ENCODE peak calls at places on chromosomes 12 and 14, in nine cellular contexts. Z, T, G, W, A, J, V, E and D are unnamed samples.
A peak's percentile ranks its signal among the peaks of the same experiment; 100 is the strongest.

GRCh38 chr12:99232324-99232723 is 415.2 kb upstream of the GARIN6 start:
- DNase-seq in Z (peak; percentile 41), T (no peak), G (no peak), W (no peak), A (no peak), J (no peak), V (no peak), E (no peak), D (no peak)

GRCh38 chr12:21111733-21112132 is 19.3 kb upstream of the SLCO1B1 start:
- DNase-seq in Z (no peak), T (no peak), G (no peak), W (no peak), A (no peak), J (no peak), V (no peak), E (no peak), D (no peak)

GRCh38 chr12:3187846-3188755 is 110.9 kb downstream of the TSPAN9 start:
- DNase-seq in Z (no peak), T (no peak), G (no peak), W (no peak), A (no peak), J (no peak), V (no peak), E (no peak), D (no peak)

GRCh38 chr12:26870491-26871419 is 37.8 kb upstream of the ITPR2 start:
- DNase-seq in Z (no peak), T (no peak), G (no peak), W (peak; percentile 72), A (no peak), J (peak; percentile 91), V (no peak), E (peak; percentile 93), D (peak; percentile 43)

GRCh38 chr12:27732281-27732680 is 21.6 kb downstream of the MRPS35 start:
- DNase-seq in Z (no peak), T (no peak), G (no peak), W (no peak), A (no peak), J (peak; percentile 8), V (no peak), E (no peak), D (no peak)

GRCh38 chr12:64560395-64561301 is 49.6 kb upstream of the RASSF3 start:
- DNase-seq in Z (peak; percentile 40), T (peak; percentile 91), G (peak; percentile 12), W (peak; percentile 93), A (no peak), J (peak; percentile 92), V (no peak), E (peak; percentile 95), D (no peak)

GRCh38 chr12:113861708-113862312 is 104.3 kb downstream of the RBM19 start:
- DNase-seq in Z (peak; percentile 50), T (no peak), G (no peak), W (no peak), A (no peak), J (no peak), V (no peak), E (no peak), D (no peak)

GRCh38 chr12:7642876-7643309 is 22.8 kb downstream of the APOBEC1 start:
- DNase-seq in Z (peak; percentile 45), T (no peak), G (peak; percentile 46), W (no peak), A (no peak), J (peak; percentile 21), V (peak; percentile 7), E (peak; percentile 12), D (no peak)

GRCh38 chr14:63543826-63544320 is 696 bp upstream of the PPP2R5E start:
- DNase-seq in Z (peak; percentile 72), T (no peak), G (no peak), W (no peak), A (no peak), J (no peak), V (no peak), E (no peak), D (no peak)

GRCh38 chr12:29578731-29579130 is 81.2 kb upstream of the OVCH1 start:
- DNase-seq in Z (no peak), T (no peak), G (no peak), W (no peak), A (no peak), J (no peak), V (no peak), E (no peak), D (no peak)

GRCh38 chr12:54945082-54945481 is 39.5 kb downstream of the TESPA1 start:
- DNase-seq in Z (no peak), T (no peak), G (no peak), W (no peak), A (no peak), J (no peak), V (no peak), E (peak; percentile 17), D (no peak)

GRCh38 chr12:102883204-102883799 is 33.7 kb downstream of the PAH start:
- DNase-seq in Z (peak; percentile 70), T (no peak), G (peak; percentile 33), W (peak; percentile 30), A (peak; percentile 12), J (peak; percentile 28), V (no peak), E (peak; percentile 5), D (peak; percentile 38)

GRCh38 chr12:67056329-67056728 is 212.8 kb upstream of the CAND1 start:
- DNase-seq in Z (no peak), T (no peak), G (no peak), W (peak; percentile 45), A (no peak), J (no peak), V (no peak), E (no peak), D (no peak)

GRCh38 chr12:6563448-6564050 is 4.5 kb downstream of the NOP2 start:
- DNase-seq in Z (peak; percentile 73), T (no peak), G (peak; percentile 71), W (peak; percentile 44), A (no peak), J (peak; percentile 60), V (no peak), E (peak; percentile 59), D (peak; percentile 66)

GRCh38 chr12:121005346-121005815 is 10.9 kb downstream of the C12orf43 start:
- DNase-seq in Z (peak; percentile 77), T (peak; percentile 5), G (peak; percentile 65), W (peak; percentile 45), A (no peak), J (peak; percentile 55), V (peak; percentile 29), E (peak; percentile 15), D (no peak)

GRCh38 chr12:56115329-56115728 is 1.1 kb upstream of the RPL41 start:
- DNase-seq in Z (peak; percentile 23), T (no peak), G (no peak), W (peak; percentile 41), A (peak; percentile 26), J (peak; percentile 45), V (no peak), E (peak; percentile 51), D (no peak)

GRCh38 chr12:83700858-83701257 is 1014.2 kb downstream of the TMTC2 start:
- DNase-seq in Z (no peak), T (peak; percentile 18), G (no peak), W (no peak), A (no peak), J (no peak), V (no peak), E (no peak), D (no peak)